ENCODE peak calls at places on chromosomes 13 and 19, in nine cellular contexts. One of them, this sample, is unnamed.

GRCh38 chr13:24456396-24456795 is 56.2 kb downstream of the PARP4 start:
- DNase-seq in hepatocyte: no peak
- DNase-seq in GM23248: no peak
- DNase-seq in SK-N-SH: no peak
- DNase-seq in HCT116: no peak
- DNase-seq in neural progenitor cell: no peak
- DNase-seq in GM23338: no peak
- DNase-seq in PC-3: no peak
- DNase-seq in MM.1S: no peak
- DNase-seq in this sample: no peak

GRCh38 chr19:2059422-2060201 is 8.6 kb upstream of the MKNK2 start:
- DNase-seq in GM23248: peak; percentile 93
- DNase-seq in neural progenitor cell: peak; percentile 70
- DNase-seq in HCT116: peak; percentile 83
- DNase-seq in PC-3: peak; percentile 81
- DNase-seq in GM23338: no peak
- DNase-seq in MM.1S: no peak
- DNase-seq in hepatocyte: peak; percentile 86
- DNase-seq in SK-N-SH: peak; percentile 59
- DNase-seq in this sample: no peak

GRCh38 chr13:113605461-113605860 is 20.9 kb downstream of the TFDP1 start:
- DNase-seq in PC-3: no peak
- DNase-seq in GM23248: no peak
- DNase-seq in GM23338: no peak
- DNase-seq in neural progenitor cell: no peak
- DNase-seq in SK-N-SH: no peak
- DNase-seq in HCT116: no peak
- DNase-seq in hepatocyte: no peak
- DNase-seq in MM.1S: no peak
- DNase-seq in this sample: no peak

GRCh38 chr19:3055741-3056453 is 6.4 kb downstream of the TLE5 start:
- DNase-seq in PC-3: peak; percentile 81
- DNase-seq in HCT116: peak; percentile 26
- DNase-seq in hepatocyte: peak; percentile 63
- DNase-seq in SK-N-SH: no peak
- DNase-seq in neural progenitor cell: no peak
- DNase-seq in GM23338: peak; percentile 57
- DNase-seq in MM.1S: no peak
- DNase-seq in GM23248: no peak
- DNase-seq in this sample: no peak

GRCh38 chr13:52127378-52127777 is 1.5 kb downstream of the NEK5 start:
- DNase-seq in SK-N-SH: no peak
- DNase-seq in PC-3: no peak
- DNase-seq in MM.1S: no peak
- DNase-seq in GM23248: peak; percentile 37
- DNase-seq in HCT116: no peak
- DNase-seq in GM23338: peak; percentile 5
- DNase-seq in hepatocyte: peak; percentile 10
- DNase-seq in neural progenitor cell: no peak
- DNase-seq in this sample: no peak

GRCh38 chr19:3369337-3370213 is 3.2 kb downstream of the NFIC start:
- DNase-seq in HCT116: no peak
- DNase-seq in PC-3: peak; percentile 59
- DNase-seq in SK-N-SH: no peak
- DNase-seq in GM23248: peak; percentile 89
- DNase-seq in neural progenitor cell: peak; percentile 57
- DNase-seq in hepatocyte: peak; percentile 76
- DNase-seq in MM.1S: no peak
- DNase-seq in GM23338: peak; percentile 59
- DNase-seq in this sample: no peak

GRCh38 chr13:75636339-75637095 is 387 bp downstream of the LMO7 start:
- DNase-seq in MM.1S: peak; percentile 54
- DNase-seq in PC-3: peak; percentile 36
- DNase-seq in GM23248: peak; percentile 79
- DNase-seq in neural progenitor cell: peak; percentile 61
- DNase-seq in hepatocyte: peak; percentile 43
- DNase-seq in HCT116: no peak
- DNase-seq in SK-N-SH: peak; percentile 67
- DNase-seq in GM23338: peak; percentile 70
- DNase-seq in this sample: peak; percentile 58

GRCh38 chr13:105972306-105972721 is 563.1 kb downstream of the EFNB2 start:
- DNase-seq in hepatocyte: peak; percentile 34
- DNase-seq in SK-N-SH: no peak
- DNase-seq in PC-3: peak; percentile 33
- DNase-seq in MM.1S: no peak
- DNase-seq in GM23248: no peak
- DNase-seq in neural progenitor cell: no peak
- DNase-seq in GM23338: no peak
- DNase-seq in HCT116: no peak
- DNase-seq in this sample: no peak

GRCh38 chr19:50833117-50833801 is at the start of gene KLK15:
- DNase-seq in GM23248: no peak
- DNase-seq in SK-N-SH: no peak
- DNase-seq in neural progenitor cell: no peak
- DNase-seq in PC-3: no peak
- DNase-seq in hepatocyte: no peak
- DNase-seq in MM.1S: no peak
- DNase-seq in GM23338: no peak
- DNase-seq in HCT116: no peak
- DNase-seq in this sample: no peak

GRCh38 chr19:16071072-16071691 is 5.1 kb upstream of the TPM4 start:
- DNase-seq in SK-N-SH: no peak
- DNase-seq in hepatocyte: no peak
- DNase-seq in GM23248: no peak
- DNase-seq in neural progenitor cell: no peak
- DNase-seq in MM.1S: no peak
- DNase-seq in GM23338: no peak
- DNase-seq in PC-3: no peak
- DNase-seq in HCT116: no peak
- DNase-seq in this sample: no peak

GRCh38 chr19:32711747-32712146 is 7.8 kb upstream of the TDRD12 start:
- DNase-seq in SK-N-SH: no peak
- DNase-seq in PC-3: no peak
- DNase-seq in MM.1S: no peak
- DNase-seq in hepatocyte: no peak
- DNase-seq in GM23338: no peak
- DNase-seq in HCT116: no peak
- DNase-seq in neural progenitor cell: no peak
- DNase-seq in GM23248: no peak
- DNase-seq in this sample: no peak

GRCh38 chr13:93552596-93552995 is 326.0 kb downstream of the GPC6 start:
- DNase-seq in GM23248: no peak
- DNase-seq in PC-3: no peak
- DNase-seq in GM23338: peak; percentile 52
- DNase-seq in neural progenitor cell: no peak
- DNase-seq in HCT116: no peak
- DNase-seq in hepatocyte: no peak
- DNase-seq in SK-N-SH: no peak
- DNase-seq in MM.1S: no peak
- DNase-seq in this sample: no peak

DNA sequence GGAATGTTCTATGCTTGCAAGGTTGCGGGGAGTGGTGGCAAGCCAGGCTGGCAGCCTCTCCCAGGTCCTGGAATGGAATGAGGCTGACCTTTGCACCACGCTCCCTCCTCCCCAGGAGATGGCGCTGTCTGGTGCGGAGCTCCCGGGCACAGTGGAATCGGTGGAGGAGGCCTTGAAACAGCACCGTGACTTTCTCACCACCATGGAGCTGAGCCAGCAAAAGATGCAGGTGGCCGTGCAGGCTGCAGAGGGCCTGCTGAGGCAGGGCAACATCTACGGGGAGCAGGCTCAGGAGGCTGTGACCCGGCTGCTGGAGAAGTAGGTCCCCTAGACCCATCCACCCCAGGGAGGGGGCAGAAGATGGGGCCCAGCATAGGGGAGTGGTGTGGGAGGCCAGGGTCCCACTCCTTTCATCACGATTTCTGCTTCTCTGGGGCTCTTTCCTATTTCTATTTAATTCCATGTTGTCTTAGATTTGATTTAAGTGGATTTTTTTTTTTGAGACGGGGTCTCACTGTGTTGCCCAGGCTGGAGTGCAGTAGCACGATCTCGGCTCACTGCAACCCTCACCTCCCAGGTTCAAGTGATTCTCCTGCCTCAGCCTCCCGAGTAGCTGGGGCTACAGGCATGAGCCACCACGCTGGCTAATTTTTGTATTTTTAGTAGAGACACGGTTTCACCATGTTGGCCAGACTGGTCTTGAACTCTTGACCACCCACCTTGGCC is 53.2 kb upstream of the SHKBP1 start:
- DNase-seq in MM.1S: peak; percentile 89
- DNase-seq in PC-3: peak; percentile 66
- DNase-seq in HCT116: peak; percentile 72
- DNase-seq in GM23338: peak; percentile 93
- DNase-seq in hepatocyte: peak; percentile 86
- DNase-seq in GM23248: peak; percentile 78
- DNase-seq in neural progenitor cell: peak; percentile 83
- DNase-seq in SK-N-SH: peak; percentile 83
- DNase-seq in this sample: peak; percentile 84
- H2AFZ ChIP-seq in MM.1S: peak overlapping the region; percentile 39
- H2AFZ ChIP-seq in PC-3: no peak overlapping the region
- H2AFZ ChIP-seq in HCT116: peak overlapping the region; percentile 82
- H2AFZ ChIP-seq in GM23338: peak overlapping the region; percentile 69
- H2AFZ ChIP-seq in hepatocyte: no peak overlapping the region
- H2AFZ ChIP-seq in GM23248: no peak overlapping the region
- H2AFZ ChIP-seq in neural progenitor cell: no peak overlapping the region
- H2AFZ ChIP-seq in SK-N-SH: peak overlapping the region; percentile 37
- H2AFZ ChIP-seq in this sample: peak overlapping the region; percentile 39

GRCh38 chr13:98033277-98034247 is 80.1 kb downstream of the IPO5 start:
- DNase-seq in HCT116: peak; percentile 16
- DNase-seq in SK-N-SH: peak; percentile 39
- DNase-seq in GM23248: peak; percentile 86
- DNase-seq in neural progenitor cell: peak; percentile 42
- DNase-seq in MM.1S: no peak
- DNase-seq in PC-3: peak; percentile 43
- DNase-seq in GM23338: peak; percentile 72
- DNase-seq in hepatocyte: peak; percentile 68
- DNase-seq in this sample: no peak
- TF ChIP-seq EZH2phosphoT487 in HCT116: no peak
- TF ChIP-seq EZH2phosphoT487 in SK-N-SH: no peak
- TF ChIP-seq EZH2phosphoT487 in GM23248: no peak
- TF ChIP-seq EZH2phosphoT487 in neural progenitor cell: no peak
- TF ChIP-seq EZH2phosphoT487 in MM.1S: no peak
- TF ChIP-seq EZH2phosphoT487 in PC-3: no peak
- TF ChIP-seq EZH2phosphoT487 in GM23338: no peak
- TF ChIP-seq EZH2phosphoT487 in hepatocyte: no peak
- TF ChIP-seq EZH2phosphoT487 in this sample: no peak

GRCh38 chr13:40063743-40064142 is 408.3 kb downstream of the COG6 start:
- DNase-seq in hepatocyte: peak; percentile 59
- DNase-seq in GM23338: no peak
- DNase-seq in neural progenitor cell: no peak
- DNase-seq in PC-3: peak; percentile 3
- DNase-seq in MM.1S: no peak
- DNase-seq in GM23248: no peak
- DNase-seq in HCT116: no peak
- DNase-seq in SK-N-SH: no peak
- DNase-seq in this sample: no peak

GRCh38 chr13:40059540-40060232 is 404.2 kb downstream of the COG6 start:
- DNase-seq in MM.1S: no peak
- DNase-seq in SK-N-SH: no peak
- DNase-seq in GM23248: peak; percentile 43
- DNase-seq in hepatocyte: no peak
- DNase-seq in PC-3: no peak
- DNase-seq in GM23338: no peak
- DNase-seq in neural progenitor cell: no peak
- DNase-seq in HCT116: no peak
- DNase-seq in this sample: no peak

GRCh38 chr13:40060318-40061007 is 405.0 kb downstream of the COG6 start:
- DNase-seq in GM23338: no peak
- DNase-seq in neural progenitor cell: no peak
- DNase-seq in PC-3: peak; percentile 60
- DNase-seq in MM.1S: no peak
- DNase-seq in hepatocyte: no peak
- DNase-seq in SK-N-SH: no peak
- DNase-seq in GM23248: peak; percentile 96
- DNase-seq in HCT116: no peak
- DNase-seq in this sample: peak; percentile 24

GRCh38 chr13:40063278-40063698 is 407.8 kb downstream of the COG6 start:
- DNase-seq in HCT116: no peak
- DNase-seq in neural progenitor cell: no peak
- DNase-seq in GM23248: no peak
- DNase-seq in hepatocyte: no peak
- DNase-seq in MM.1S: no peak
- DNase-seq in GM23338: no peak
- DNase-seq in SK-N-SH: peak; percentile 52
- DNase-seq in PC-3: no peak
- DNase-seq in this sample: no peak

GRCh38 chr13:40061466-40062450 is 406.3 kb downstream of the COG6 start:
- DNase-seq in GM23338: no peak
- DNase-seq in SK-N-SH: no peak
- DNase-seq in GM23248: peak; percentile 60
- DNase-seq in HCT116: no peak
- DNase-seq in MM.1S: no peak
- DNase-seq in hepatocyte: no peak
- DNase-seq in PC-3: no peak
- DNase-seq in neural progenitor cell: no peak
- DNase-seq in this sample: no peak
- H2AFZ ChIP-seq in GM23338: no peak overlapping the region
- H2AFZ ChIP-seq in SK-N-SH: no peak overlapping the region
- H2AFZ ChIP-seq in GM23248: no peak overlapping the region
- H2AFZ ChIP-seq in HCT116: no peak overlapping the region
- H2AFZ ChIP-seq in MM.1S: no peak overlapping the region
- H2AFZ ChIP-seq in hepatocyte: no peak overlapping the region
- H2AFZ ChIP-seq in PC-3: no peak overlapping the region
- H2AFZ ChIP-seq in neural progenitor cell: no peak overlapping the region
- H2AFZ ChIP-seq in this sample: no peak overlapping the region

DNA sequence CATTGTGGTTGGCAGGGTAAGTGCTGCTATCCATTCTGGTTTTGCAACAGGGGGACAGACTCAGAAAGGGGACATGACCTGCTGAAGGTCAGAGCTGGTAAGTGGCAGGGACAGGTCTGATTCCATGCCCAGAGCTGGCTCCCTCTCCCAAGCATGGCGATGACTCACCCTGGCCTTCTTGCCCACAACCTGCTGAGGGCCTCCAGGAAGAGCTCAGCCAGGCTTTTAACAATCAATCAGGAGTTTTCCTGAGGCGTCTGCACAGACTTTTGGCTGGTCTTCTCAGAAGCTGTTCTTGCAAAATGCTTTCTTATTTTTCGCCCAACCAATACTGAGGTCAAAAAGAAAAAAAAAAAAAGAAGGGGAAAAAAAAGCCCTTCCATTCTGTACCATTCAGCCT is 17.9 kb downstream of the SIAH3 start:
- DNase-seq in MM.1S: no peak
- DNase-seq in neural progenitor cell: no peak
- DNase-seq in PC-3: peak; percentile 64
- DNase-seq in GM23338: no peak
- DNase-seq in hepatocyte: peak; percentile 57
- DNase-seq in HCT116: peak; percentile 13
- DNase-seq in GM23248: peak; percentile 68
- DNase-seq in SK-N-SH: no peak
- DNase-seq in this sample: no peak
- TF ChIP-seq EZH2phosphoT487 in MM.1S: no peak
- TF ChIP-seq EZH2phosphoT487 in neural progenitor cell: no peak
- TF ChIP-seq EZH2phosphoT487 in PC-3: no peak
- TF ChIP-seq EZH2phosphoT487 in GM23338: no peak
- TF ChIP-seq EZH2phosphoT487 in hepatocyte: no peak
- TF ChIP-seq EZH2phosphoT487 in HCT116: no peak
- TF ChIP-seq EZH2phosphoT487 in GM23248: no peak
- TF ChIP-seq EZH2phosphoT487 in SK-N-SH: no peak
- TF ChIP-seq EZH2phosphoT487 in this sample: no peak

GRCh38 chr19:28486934-28487333 is 726.0 kb downstream of the UQCRFS1 start:
- DNase-seq in MM.1S: peak; percentile 73
- DNase-seq in HCT116: no peak
- DNase-seq in GM23338: no peak
- DNase-seq in neural progenitor cell: no peak
- DNase-seq in hepatocyte: no peak
- DNase-seq in GM23248: no peak
- DNase-seq in PC-3: no peak
- DNase-seq in SK-N-SH: no peak
- DNase-seq in this sample: no peak
- H2AFZ ChIP-seq in MM.1S: peak overlapping the region; percentile 38
- H2AFZ ChIP-seq in HCT116: no peak overlapping the region
- H2AFZ ChIP-seq in GM23338: no peak overlapping the region
- H2AFZ ChIP-seq in neural progenitor cell: no peak overlapping the region
- H2AFZ ChIP-seq in hepatocyte: no peak overlapping the region
- H2AFZ ChIP-seq in GM23248: no peak overlapping the region
- H2AFZ ChIP-seq in PC-3: no peak overlapping the region
- H2AFZ ChIP-seq in SK-N-SH: no peak overlapping the region
- H2AFZ ChIP-seq in this sample: no peak overlapping the region

This sample was measured in OCI-LY7.